ENCODE peak calls at places on chromosome 3, in four cellular contexts. C is adrenal gland, Z is mammary epithelial cell, Q is RWPE2. N is an unnamed sample.

GRCh38 chr3:16840111-16840444 is 44.7 kb upstream of the PLCL2 start:
- DNase-seq in C (no peak), Z (no peak), Q (no peak), N (peak; percentile 22)

GRCh38 chr3:24161841-24162240 is 216.8 kb downstream of the NR1D2 start:
- DNase-seq in Z (no peak), C (peak; percentile 8), Q (no peak), N (peak; percentile 39)

GRCh38 chr3:105780114-105780513 is 88.7 kb downstream of the CBLB start:
- DNase-seq in Q (no peak), Z (peak; percentile 44), C (no peak), N (peak; percentile 68)

GRCh38 chr3:169964176-169964575 is 2.4 kb upstream of the SEC62 start:
- DNase-seq in Q (no peak), C (no peak), Z (peak; percentile 5), N (peak; percentile 40)

GRCh38 chr3:52835766-52836470 is 1.1 kb upstream of the MUSTN1 start:
- DNase-seq in Q (no peak), Z (no peak), C (no peak), N (no peak)

GRCh38 chr3:38521391-38521987 is 25.3 kb downstream of the EXOG start:
- DNase-seq in C (peak; percentile 76), Q (no peak), Z (peak; percentile 54), N (peak; percentile 85)

GRCh38 chr3:55162031-55162784 is 234.3 kb upstream of the LRTM1 start:
- DNase-seq in Q (no peak), Z (peak; percentile 9), C (no peak), N (peak; percentile 56)

GRCh38 chr3:113910966-113911365 is 36.8 kb upstream of the ZDHHC23 start:
- DNase-seq in C (no peak), Z (no peak), Q (no peak), N (peak; percentile 43)

GRCh38 chr3:130420466-130420865 is 75.0 kb downstream of the COL6A5 start:
- DNase-seq in Q (no peak), C (no peak), Z (no peak), N (no peak)

GRCh38 chr3:152786977-152787681 is 47.8 kb upstream of the P2RY1 start:
- DNase-seq in Z (no peak), Q (no peak), C (no peak), N (no peak)

GRCh38 chr3:24067483-24067882 is 122.4 kb downstream of the NR1D2 start:
- DNase-seq in Z (peak; percentile 64), Q (no peak), C (no peak), N (peak; percentile 22)

GRCh38 chr3:188631291-188632010 is 477.5 kb downstream of the LPP start:
- DNase-seq in Z (peak; percentile 37), C (no peak), Q (no peak), N (peak; percentile 58)

GRCh38 chr3:61812517-61812916 is 251.1 kb downstream of the PTPRG start:
- DNase-seq in Z (no peak), C (no peak), Q (no peak), N (no peak)

GRCh38 chr3:157107037-157107436 is 52.9 kb downstream of the CCNL1 start:
- DNase-seq in Q (no peak), Z (no peak), C (no peak), N (no peak)

GRCh38 chr3:48088056-48088748 is 72.0 kb upstream of the MAP4 start:
- DNase-seq in Z (no peak), Q (no peak), C (peak; percentile 16), N (no peak)

GRCh38 chr3:195921334-195921771 is 13.0 kb upstream of the TNK2 start:
- DNase-seq in C (no peak), Q (no peak), Z (no peak), N (no peak)

GRCh38 chr3:69144631-69145244 is 22.3 kb upstream of the LMOD3 start:
- DNase-seq in C (no peak), Z (no peak), Q (no peak), N (no peak)

GRCh38 chr3:190811775-190812480 is 50.6 kb downstream of the GMNC start:
- DNase-seq in C (peak; percentile 61), Z (peak; percentile 40), Q (no peak), N (peak; percentile 76)

GRCh38 chr3:69838217-69838616 is 99.0 kb downstream of the MITF start:
- DNase-seq in C (no peak), Z (peak; percentile 25), Q (no peak), N (peak; percentile 95)

GRCh38 chr3:55204417-55204816 is 276.6 kb upstream of the LRTM1 start:
- DNase-seq in Z (no peak), C (no peak), Q (no peak), N (peak; percentile 59)

GRCh38 chr3:181629029-181629428 is 82.7 kb upstream of the SOX2 start:
- DNase-seq in C (no peak), Q (no peak), Z (peak; percentile 74), N (peak; percentile 54)

GRCh38 chr3:120982608-120983320 is 74.8 kb downstream of the STXBP5L start:
- DNase-seq in C (no peak), Z (no peak), Q (no peak), N (no peak)

GRCh38 chr3:186596568-186597287 is 16.1 kb upstream of the AHSG start:
- DNase-seq in C (no peak), Q (no peak), Z (peak; percentile 62), N (peak; percentile 29)

GRCh38 chr3:62233065-62233464 is 140.3 kb downstream of the FEZF2 start:
- DNase-seq in Q (no peak), C (no peak), Z (no peak), N (no peak)

GRCh38 chr3:123818921-123819429 is 65.2 kb downstream of the MYLK start:
- DNase-seq in Q (no peak), Z (peak; percentile 96), C (no peak), N (peak; percentile 58)

GRCh38 chr3:194395201-194395600 is 3.9 kb downstream of the GP5 start:
- DNase-seq in C (no peak), Q (no peak), Z (peak; percentile 7), N (no peak)

GRCh38 chr3:106842151-106842550 is 535.1 kb upstream of the CCDC54 start:
- DNase-seq in Z (no peak), C (no peak), Q (no peak), N (no peak)

GRCh38 chr3:45793482-45794176 is 2.7 kb downstream of the SLC6A20 start:
- DNase-seq in Q (no peak), Z (peak; percentile 68), C (no peak), N (no peak)

GRCh38 chr3:158109804-158110657 is at the start of gene RSRC1:
- DNase-seq in Q (peak; percentile 87), C (peak; percentile 87), Z (peak; percentile 89), N (peak; percentile 87)

GRCh38 chr3:84245779-84246178 is 713.0 kb upstream of the CADM2 start:
- DNase-seq in Q (no peak), Z (no peak), C (no peak), N (no peak)

GRCh38 chr3:10500717-10501663 is 4.4 kb downstream of the ATP2B2 start:
- DNase-seq in Z (no peak), C (no peak), Q (no peak), N (no peak)

GRCh38 chr3:109132801-109133473 is 3.6 kb upstream of the C3orf85 start:
- DNase-seq in C (peak; percentile 15), Q (no peak), Z (peak; percentile 7), N (peak; percentile 13)

GRCh38 chr3:56468184-56469106 is at the start of gene ERC2:
- DNase-seq in Z (peak; percentile 27), C (peak; percentile 57), Q (no peak), N (peak; percentile 6)

DNA sequence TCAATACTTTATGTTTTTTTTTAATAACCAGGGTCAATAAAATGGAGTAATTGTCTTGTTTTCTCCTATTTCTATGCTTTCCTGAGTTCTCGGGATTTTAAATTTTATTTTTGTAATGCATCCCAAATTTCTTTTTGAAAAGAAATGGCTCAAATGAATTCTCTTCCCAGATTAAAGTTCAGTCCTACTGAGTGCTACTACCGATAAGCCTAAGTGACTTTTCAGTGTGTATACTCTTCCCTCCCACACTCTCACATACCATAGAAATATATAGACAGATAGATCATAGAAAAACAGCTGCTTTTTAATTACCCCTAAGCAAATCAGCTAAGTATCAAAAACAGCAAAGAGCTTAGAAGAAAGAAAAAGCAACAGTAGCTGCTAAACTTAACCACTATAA is 1.5 kb downstream of the SERPINI1 start:
- DNase-seq in C (no peak), Z (no peak), Q (no peak), N (no peak)
- H3K4me3 ChIP-seq in C (no peak overlapping the region), Z (no peak overlapping the region), Q (peak overlapping the region; percentile 65), N (no peak overlapping the region)

GRCh38 chr3:36695113-36695768 is 69.1 kb downstream of the DCLK3 start:
- DNase-seq in C (no peak), Z (no peak), Q (no peak), N (peak; percentile 53)

GRCh38 chr3:36698314-36698713 is 66.0 kb downstream of the DCLK3 start:
- DNase-seq in C (no peak), Q (no peak), Z (peak; percentile 58), N (no peak)

GRCh38 chr3:36695769-36696137 is 68.6 kb downstream of the DCLK3 start:
- DNase-seq in Q (no peak), C (no peak), Z (peak; percentile 89), N (peak; percentile 74)

GRCh38 chr3:36696799-36697198 is 67.6 kb downstream of the DCLK3 start:
- DNase-seq in Z (no peak), C (no peak), Q (no peak), N (no peak)

GRCh38 chr3:36697397-36698001 is 66.9 kb downstream of the DCLK3 start:
- DNase-seq in Q (no peak), Z (no peak), C (no peak), N (no peak)
- TF ChIP-seq CTCF in Q (peak; percentile 11), Z (no peak), C (peak; percentile 20), N (no peak)

GRCh38 chr3:149635396-149635795 is 22.4 kb downstream of the WWTR1 start:
- DNase-seq in Q (no peak), C (no peak), Z (no peak), N (no peak)

GRCh38 chr3:149634573-149634972 is 23.3 kb downstream of the WWTR1 start:
- DNase-seq in Z (no peak), Q (no peak), C (peak; percentile 73), N (no peak)

GRCh38 chr3:149639093-149639486 is 18.7 kb downstream of the WWTR1 start:
- DNase-seq in Z (no peak), Q (no peak), C (no peak), N (no peak)

GRCh38 chr3:149641011-149641728 is 16.7 kb downstream of the WWTR1 start:
- DNase-seq in C (no peak), Z (no peak), Q (no peak), N (no peak)

DNA sequence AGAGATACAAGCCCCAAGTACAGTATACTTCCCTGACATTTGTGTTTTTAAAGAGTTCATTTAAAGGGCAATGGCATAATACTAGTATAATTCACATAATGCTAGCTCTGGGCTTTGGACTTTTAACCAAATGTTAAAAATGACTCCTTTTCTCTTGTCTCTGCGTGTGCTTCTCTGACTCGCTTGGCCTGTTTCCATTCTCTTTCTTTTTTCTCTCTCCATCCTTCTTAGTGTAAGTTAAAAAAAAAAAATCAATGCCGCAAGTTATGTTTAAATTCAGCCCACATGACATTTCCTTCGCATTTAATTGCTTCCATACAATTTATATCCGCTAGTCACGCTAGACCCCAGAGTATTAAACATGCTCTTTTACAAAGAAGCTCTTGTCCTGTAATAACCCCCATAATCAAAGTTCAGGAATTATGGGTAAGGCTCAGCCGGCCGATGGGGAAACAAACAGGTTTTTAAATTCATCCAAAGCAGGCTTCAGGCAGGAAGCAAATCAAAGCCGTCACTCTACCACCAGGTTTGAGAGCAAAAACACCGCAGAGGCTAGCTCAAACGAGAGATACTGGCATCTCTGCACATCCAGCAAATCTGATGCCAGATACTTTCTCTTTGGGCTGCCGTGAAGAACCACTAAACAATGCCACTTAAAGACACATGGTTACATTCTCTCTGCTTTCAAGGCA is 19.3 kb downstream of the WWTR1 start:
- DNase-seq in Q (no peak), C (peak; percentile 35), Z (peak; percentile 48), N (peak; percentile 76)
- H3K4me3 ChIP-seq in Q (no peak overlapping the region), C (no peak overlapping the region), Z (no peak overlapping the region), N (peak overlapping the region; percentile 55)

GRCh38 chr3:179401561-179401960 is 49.7 kb downstream of the GNB4 start:
- DNase-seq in Q (no peak), C (no peak), Z (no peak), N (no peak)
- TF ChIP-seq CTCF in Q (no peak), C (no peak), Z (no peak), N (no peak)

N was measured in fibroblast of the aortic adventitia.